ENCODE peak calls at places on chromosomes 11 and 22, in five cellular contexts. H is brain microvascular endothelial cell, O is gastrocnemius medialis, R is vagina, L is HCT116. P is an unnamed sample.

GRCh38 chr22:28674121-28674563 is 5.5 kb downstream of the TTC28 start:
- DNase-seq in H (peak; percentile 18), O (no peak), R (no peak), L (no peak), P (no peak)

GRCh38 chr11:130174642-130175041 is 15.1 kb downstream of the ST14 start:
- DNase-seq in H (no peak), O (no peak), R (no peak), L (no peak), P (no peak)

GRCh38 chr11:1070594-1071462 is 3.8 kb upstream of the MUC2 start:
- DNase-seq in H (no peak), O (no peak), R (no peak), L (no peak), P (no peak)

GRCh38 chr11:82398300-82398815 is 335.3 kb downstream of the FAM181B start:
- DNase-seq in H (no peak), O (no peak), R (no peak), L (no peak), P (no peak)

GRCh38 chr22:41197808-41198585 is 7.1 kb upstream of the L3MBTL2 start:
- DNase-seq in H (no peak), O (no peak), R (no peak), L (no peak), P (peak; percentile 77)

GRCh38 chr11:122850076-122850631 is 11.9 kb downstream of the CRTAM start:
- DNase-seq in H (peak; percentile 72), O (no peak), R (no peak), L (no peak), P (peak; percentile 83)

GRCh38 chr11:76664578-76665061 is 5.9 kb downstream of the LRRC32 start:
- DNase-seq in H (no peak), O (no peak), R (no peak), L (no peak), P (no peak)

GRCh38 chr11:106413222-106413621 is 335.8 kb downstream of the AASDHPPT start:
- DNase-seq in H (no peak), O (no peak), R (no peak), L (no peak), P (no peak)

GRCh38 chr11:128421577-128421976 is 165.8 kb downstream of the ETS1 start:
- DNase-seq in H (peak; percentile 81), O (no peak), R (no peak), L (no peak), P (no peak)

GRCh38 chr11:17700991-17701390 is 18.4 kb upstream of the MYOD1 start:
- DNase-seq in H (no peak), O (no peak), R (no peak), L (no peak), P (no peak)

GRCh38 chr22:37267128-37267587 is 15.2 kb upstream of the CYTH4 start:
- DNase-seq in H (no peak), O (no peak), R (no peak), L (no peak), P (peak; percentile 60)

GRCh38 chr22:36746571-36746970 is 29.3 kb downstream of the IFT27 start:
- DNase-seq in H (no peak), O (no peak), R (no peak), L (no peak), P (no peak)

GRCh38 chr11:114180301-114181055 is 115.7 kb upstream of the NNMT start:
- DNase-seq in H (no peak), O (no peak), R (no peak), L (no peak), P (peak; percentile 51)

GRCh38 chr11:110290591-110291334 is 5.7 kb downstream of the RDX start:
- DNase-seq in H (no peak), O (no peak), R (no peak), L (no peak), P (no peak)

GRCh38 chr22:36201630-36202312 is at the start of gene APOL4:
- DNase-seq in H (no peak), O (peak; percentile 42), R (no peak), L (no peak), P (peak; percentile 42)

GRCh38 chr11:127114035-127114434 is 113.5 kb upstream of the KIRREL3 start:
- DNase-seq in H (no peak), O (no peak), R (no peak), L (no peak), P (no peak)

GRCh38 chr11:70146309-70146708 is 56.8 kb upstream of the FADD start:
- DNase-seq in H (no peak), O (no peak), R (no peak), L (no peak), P (no peak)

GRCh38 chr22:18023509-18024275 is 669 bp downstream of the MICAL3 start:
- DNase-seq in H (no peak), O (peak; percentile 86), R (no peak), L (peak; percentile 65), P (peak; percentile 90)

GRCh38 chr11:15927866-15928217 is 428.5 kb downstream of the SOX6 start:
- DNase-seq in H (no peak), O (no peak), R (no peak), L (no peak), P (no peak)

GRCh38 chr11:73270855-73271477 is 1.2 kb upstream of the P2RY6 start:
- DNase-seq in H (no peak), O (no peak), R (no peak), L (no peak), P (no peak)

GRCh38 chr11:72745925-72746550 is 6.2 kb downstream of the ARAP1 start:
- DNase-seq in H (no peak), O (no peak), R (no peak), L (no peak), P (no peak)

GRCh38 chr11:128328955-128329551 is 258.3 kb downstream of the ETS1 start:
- DNase-seq in H (no peak), O (no peak), R (no peak), L (no peak), P (no peak)

GRCh38 chr11:65551572-65552398 is 6.4 kb downstream of the LTBP3 start:
- DNase-seq in H (no peak), O (no peak), R (no peak), L (peak; percentile 64), P (peak; percentile 66)

GRCh38 chr11:8810331-8811301 is 100.4 kb upstream of the AKIP1 start:
- DNase-seq in H (peak; percentile 71), O (peak; percentile 57), R (no peak), L (no peak), P (peak; percentile 55)

GRCh38 chr11:127252321-127252720 is 251.8 kb upstream of the KIRREL3 start:
- DNase-seq in H (no peak), O (no peak), R (no peak), L (no peak), P (no peak)

GRCh38 chr22:33180371-33180770 is 122.2 kb upstream of the SYN3 start:
- DNase-seq in H (no peak), O (no peak), R (no peak), L (no peak), P (no peak)

GRCh38 chr11:15199693-15200092 is 85.0 kb downstream of the INSC start:
- DNase-seq in H (no peak), O (peak; percentile 65), R (no peak), L (no peak), P (no peak)

GRCh38 chr22:40951795-40952602 is 821 bp downstream of the RBX1 start:
- DNase-seq in H (no peak), O (no peak), R (no peak), L (no peak), P (peak; percentile 39)

GRCh38 chr22:45490836-45491235 is 11.8 kb upstream of the FBLN1 start:
- DNase-seq in H (no peak), O (no peak), R (no peak), L (no peak), P (no peak)

GRCh38 chr11:22828373-22828772 is 1.2 kb downstream of the SVIP start:
- DNase-seq in H (no peak), O (no peak), R (no peak), L (no peak), P (no peak)

GRCh38 chr22:24938741-24939341 is 7.7 kb downstream of the LHFPL7 start:
- DNase-seq in H (no peak), O (no peak), R (no peak), L (no peak), P (peak; percentile 62)

GRCh38 chr11:64745523-64746328 is 1.8 kb upstream of the RASGRP2 start:
- DNase-seq in H (peak; percentile 47), O (peak; percentile 62), R (no peak), L (no peak), P (peak; percentile 71)

DNA sequence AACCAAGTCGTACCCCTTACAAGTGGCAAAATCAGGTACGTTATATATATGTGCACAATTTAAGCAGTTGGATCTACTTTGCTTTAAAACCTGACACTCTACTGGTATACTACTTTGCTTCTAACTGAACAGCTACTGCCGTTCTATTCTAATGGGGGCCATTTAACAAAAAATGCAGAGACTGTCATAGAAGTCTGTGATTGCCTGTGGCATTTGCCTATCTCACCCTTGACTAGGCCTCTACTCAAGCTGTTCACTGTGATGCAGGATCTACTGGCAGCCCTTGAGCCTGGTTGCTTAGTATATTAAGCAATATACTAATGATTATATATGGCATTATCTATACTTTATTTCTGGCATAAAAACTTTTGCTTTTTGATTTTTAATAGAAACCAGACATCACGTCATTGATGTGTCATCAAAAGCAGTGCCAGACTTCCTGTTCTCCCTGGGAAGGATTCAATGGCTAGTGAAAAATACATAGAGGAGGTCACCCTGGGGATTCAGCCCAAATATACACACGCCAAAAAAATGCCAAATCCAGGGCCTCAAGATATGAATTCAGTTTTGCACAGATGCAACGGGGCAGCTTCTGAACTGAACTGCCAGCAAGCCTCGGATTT is 40.0 kb upstream of the FIBIN start:
- DNase-seq in H (peak; percentile 92), O (no peak), R (no peak), L (no peak), P (peak; percentile 61)
- TF ChIP-seq CTCF in H (no peak), O (no peak), R (no peak), L (no peak), P (no peak)

DNA sequence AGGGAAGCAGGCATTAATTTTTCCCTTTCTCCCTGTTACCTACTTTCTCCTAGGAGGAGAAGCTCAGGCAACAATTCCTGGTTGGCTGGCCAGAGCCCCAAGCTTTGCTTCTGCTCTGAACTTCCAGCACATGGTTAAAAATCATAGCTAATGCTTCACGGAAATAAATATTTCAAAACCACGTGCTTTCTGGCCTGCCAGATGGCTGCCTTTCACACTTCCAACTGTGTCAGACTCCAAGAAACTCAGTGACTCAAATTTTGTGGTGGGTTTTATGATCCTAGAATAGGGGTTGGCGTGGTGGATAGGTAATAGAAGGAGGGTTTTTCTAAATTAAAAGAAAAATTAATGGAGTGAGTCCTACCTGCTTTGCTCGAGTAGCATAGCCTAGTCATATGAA is 58.5 kb downstream of the SC5D start:
- DNase-seq in H (no peak), O (no peak), R (no peak), L (no peak), P (no peak)
- H3K27ac ChIP-seq in H (no peak overlapping the region), O (no peak overlapping the region), R (no peak overlapping the region), L (no peak overlapping the region), P (no peak overlapping the region)

DNA sequence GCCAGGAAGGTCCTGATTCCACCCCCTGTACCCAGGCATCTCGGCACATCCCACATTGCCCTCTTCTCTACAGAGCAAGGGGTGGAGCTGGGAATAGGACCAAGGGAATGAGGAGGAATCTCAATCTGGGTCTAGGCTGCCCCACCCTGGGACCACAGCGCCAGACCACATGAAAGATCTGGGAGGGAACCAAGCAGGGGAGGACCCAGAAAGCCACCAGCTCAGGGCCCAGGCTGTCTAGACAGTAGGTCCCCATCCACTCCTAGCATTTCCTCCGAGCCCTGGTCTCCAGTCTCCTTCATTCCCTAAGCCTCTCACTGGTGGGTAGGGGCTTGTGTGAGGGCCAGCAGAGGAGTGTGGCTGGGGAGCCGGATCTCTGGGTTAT is 11.6 kb downstream of the PHLDB1 start:
- DNase-seq in H (peak; percentile 74), O (no peak), R (no peak), L (no peak), P (no peak)
- H3K4me3 ChIP-seq in H (no peak overlapping the region), O (no peak overlapping the region), R (no peak overlapping the region), L (no peak overlapping the region), P (no peak overlapping the region)

GRCh38 chr11:44575962-44576361 is 10.5 kb downstream of the CD82 start:
- DNase-seq in H (no peak), O (no peak), R (no peak), L (no peak), P (no peak)
- TF ChIP-seq CTCF in H (no peak), O (no peak), R (no peak), L (no peak), P (no peak)